ENCODE peak calls at places on chromosomes 12 and 14, in six cellular contexts. Q, S, J, F, M and H are unnamed samples.

GRCh38 chr12:112219195-112219594 is 93.8 kb downstream of the TRAFD1 start:
- DNase-seq in Q (no peak), S (no peak), J (no peak), F (peak), M (no peak), H (no peak)

GRCh38 chr14:92496458-92496857 is 17.1 kb upstream of the RIN3 start:
- DNase-seq in Q (no peak), S (no peak), J (no peak), F (no peak), M (no peak), H (no peak)

GRCh38 chr14:61477845-61478438 is 156.6 kb downstream of the PRKCH start:
- DNase-seq in Q (no peak), S (peak), J (no peak), F (peak), M (no peak), H (peak)

GRCh38 chr12:115468087-115468510 is 784.1 kb upstream of the TBX3 start:
- DNase-seq in Q (no peak), S (peak), J (no peak), F (peak), M (no peak), H (no peak)

GRCh38 chr14:82420874-82421273 is 887.2 kb upstream of the SEL1L start:
- DNase-seq in Q (no peak), S (no peak), J (no peak), F (no peak), M (no peak), H (no peak)

GRCh38 chr14:90500665-90501370 is 104.0 kb downstream of the CALM1 start:
- DNase-seq in Q (no peak), S (no peak), J (no peak), F (no peak), M (no peak), H (no peak)

GRCh38 chr12:131824450-131824849 is 3.7 kb upstream of the MMP17 start:
- DNase-seq in Q (no peak), S (no peak), J (no peak), F (no peak), M (no peak), H (no peak)

GRCh38 chr14:21262410-21262809 is 6.8 kb downstream of the HNRNPC start:
- DNase-seq in Q (no peak), S (no peak), J (no peak), F (no peak), M (no peak), H (no peak)

GRCh38 chr14:59455411-59455810 is 9.8 kb downstream of the GPR135 start:
- DNase-seq in Q (no peak), S (no peak), J (peak), F (peak), M (no peak), H (no peak)

GRCh38 chr14:70971588-70971987 is 64.3 kb downstream of the PCNX1 start:
- DNase-seq in Q (no peak), S (no peak), J (no peak), F (no peak), M (no peak), H (no peak)

GRCh38 chr12:109219938-109220337 is 89.1 kb downstream of the FOXN4 start:
- DNase-seq in Q (no peak), S (no peak), J (no peak), F (no peak), M (no peak), H (no peak)